ENCODE peak calls at places on chromosomes 4 and X, in seven cellular contexts. Y is coronary artery, U is WERI-Rb-1, Q is endothelial cell, G is CD14-positive monocyte, T is ovary, J is B cell. P is an unnamed sample.

GRCh38 chr4:173521474-173522159 is 8.4 kb downstream of the HAND2 start:
- DNase-seq in Y (no peak), U (no peak), Q (no peak), G (no peak), T (no peak), J (no peak), P (peak; percentile 40)

GRCh38 chr4:72295966-72296557 is 264.3 kb downstream of the NPFFR2 start:
- DNase-seq in Y (no peak), U (no peak), Q (no peak), G (no peak), T (no peak), J (no peak), P (no peak)

GRCh38 chrX:2283111-2283847 is 217.5 kb downstream of the DHRSX start:
- DNase-seq in Y (no peak), U (no peak), Q (no peak), G (no peak), T (no peak), J (no peak), P (no peak)

GRCh38 chrX:30308263-30309138 is 689 bp downstream of the NR0B1 start:
- DNase-seq in Y (no peak), U (peak; percentile 35), Q (peak; percentile 44), G (no peak), T (peak; percentile 30), J (no peak), P (peak; percentile 37)

GRCh38 chr4:97142893-97143292 is 1000.4 kb downstream of the STPG2 start:
- DNase-seq in Y (no peak), U (no peak), Q (no peak), G (no peak), T (no peak), J (no peak), P (no peak)

GRCh38 chr4:40995850-40996249 is 218.5 kb downstream of the APBB2 start:
- DNase-seq in Y (no peak), U (no peak), Q (no peak), G (no peak), T (no peak), J (no peak), P (no peak)

GRCh38 chr4:14646831-14647230 is 355.4 kb upstream of the CPEB2 start:
- DNase-seq in Y (no peak), U (no peak), Q (no peak), G (no peak), T (no peak), J (no peak), P (no peak)

GRCh38 chr4:185835336-185835735 is 23.3 kb upstream of the SORBS2 start:
- DNase-seq in Y (no peak), U (no peak), Q (no peak), G (no peak), T (no peak), J (no peak), P (no peak)

DNA sequence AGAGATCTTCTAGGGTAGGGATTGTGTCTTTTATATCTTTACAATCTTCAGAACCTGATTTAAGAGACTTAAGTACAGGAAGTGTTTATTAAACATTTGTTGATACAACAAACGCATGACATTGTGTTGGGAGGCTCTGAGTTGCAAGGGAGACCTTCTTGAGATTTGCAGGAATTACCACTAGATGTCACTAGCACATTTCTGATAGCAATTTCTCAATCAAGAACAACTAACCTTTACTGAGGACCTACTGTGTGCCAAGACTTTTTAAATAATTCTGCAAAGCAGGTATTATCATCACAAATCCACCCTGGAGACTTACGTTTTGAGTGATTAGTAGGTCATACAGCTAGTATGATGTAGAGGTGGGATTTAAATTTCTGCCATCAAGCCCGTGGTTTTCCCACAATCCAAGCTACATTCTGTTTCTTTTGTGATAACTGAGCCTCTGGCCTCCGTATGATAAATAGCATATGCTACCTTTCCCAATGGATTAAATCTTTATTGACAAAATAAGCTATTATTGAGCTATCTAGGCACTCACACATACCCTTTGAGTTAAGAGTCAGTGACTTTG is 986.0 kb downstream of the CCSER1 start:
- DNase-seq in Y (no peak), U (no peak), Q (no peak), G (no peak), T (no peak), J (no peak), P (no peak)
- TF ChIP-seq CTCF in Y (no peak), U (peak; percentile 71), Q (peak; percentile 56), G (no peak), T (no peak), J (no peak), P (peak; percentile 59)

GRCh38 chrX:119486745-119487144 is 18.5 kb downstream of the SLC25A5 start:
- DNase-seq in Y (no peak), U (no peak), Q (no peak), G (no peak), T (no peak), J (no peak), P (no peak)

GRCh38 chrX:119482041-119482440 is 13.8 kb downstream of the SLC25A5 start:
- DNase-seq in Y (no peak), U (no peak), Q (no peak), G (no peak), T (no peak), J (no peak), P (no peak)

GRCh38 chrX:119481218-119481875 is 13.1 kb downstream of the SLC25A5 start:
- DNase-seq in Y (no peak), U (peak; percentile 30), Q (no peak), G (no peak), T (no peak), J (no peak), P (no peak)

GRCh38 chrX:119479845-119480244 is 11.6 kb downstream of the SLC25A5 start:
- DNase-seq in Y (no peak), U (no peak), Q (no peak), G (no peak), T (no peak), J (no peak), P (no peak)

GRCh38 chrX:119482497-119483480 is 14.5 kb downstream of the SLC25A5 start:
- DNase-seq in Y (peak; percentile 72), U (no peak), Q (peak; percentile 67), G (peak; percentile 50), T (peak; percentile 26), J (peak; percentile 80), P (peak; percentile 67)
- TF ChIP-seq CTCF in Y (no peak), U (peak; percentile 16), Q (peak; percentile 37), G (peak; percentile 75), T (peak; percentile 35), J (peak; percentile 69), P (peak; percentile 47)

GRCh38 chr4:153181293-153182080 is 22.8 kb upstream of the TRIM2 start:
- DNase-seq in Y (no peak), U (no peak), Q (no peak), G (no peak), T (no peak), J (no peak), P (no peak)
- TF ChIP-seq CTCF in Y (no peak), U (no peak), Q (no peak), G (no peak), T (no peak), J (no peak), P (no peak)

GRCh38 chr4:48991357-48991756 is 5.3 kb downstream of the CWH43 start:
- DNase-seq in Y (no peak), U (no peak), Q (no peak), G (no peak), T (no peak), J (no peak), P (no peak)
- TF ChIP-seq CTCF in Y (no peak), U (no peak), Q (no peak), G (no peak), T (no peak), J (no peak), P (no peak)

GRCh38 chrX:42585842-42586621 is 191.9 kb downstream of the PPP1R2C start:
- DNase-seq in Y (no peak), U (no peak), Q (no peak), G (no peak), T (no peak), J (no peak), P (no peak)
- TF ChIP-seq CTCF in Y (no peak), U (no peak), Q (no peak), G (no peak), T (no peak), J (no peak), P (no peak)